ENCODE peak calls at places on chromosomes 11 and 22, in four cellular contexts. One of them, this sample, is unnamed.

GRCh38 chr22:30015846-30016245 is 64.4 kb upstream of the HORMAD2 start:
- DNase-seq in K562: no peak
- DNase-seq in HepG2: no peak
- DNase-seq in GM12878: no peak
- DNase-seq in this sample: no peak

GRCh38 chr11:121309688-121310087 is 17.1 kb downstream of the SC5D start:
- DNase-seq in K562: no peak
- DNase-seq in HepG2: no peak
- DNase-seq in GM12878: no peak
- DNase-seq in this sample: no peak

GRCh38 chr11:115126092-115126491 is 378.1 kb downstream of the CADM1 start:
- DNase-seq in K562: no peak
- DNase-seq in HepG2: no peak
- DNase-seq in GM12878: no peak
- DNase-seq in this sample: no peak

GRCh38 chr11:45237666-45238348 is 48.3 kb downstream of the SYT13 start:
- DNase-seq in K562: no peak
- DNase-seq in HepG2: no peak
- DNase-seq in GM12878: no peak
- DNase-seq in this sample: no peak

GRCh38 chr11:64353761-64354506 is 5.0 kb upstream of the RPS6KA4 start:
- DNase-seq in K562: no peak
- DNase-seq in HepG2: no peak
- DNase-seq in GM12878: no peak
- DNase-seq in this sample: no peak

GRCh38 chr11:76371170-76371569 is 9.8 kb downstream of the THAP12 start:
- DNase-seq in K562: peak
- DNase-seq in HepG2: no peak
- DNase-seq in GM12878: peak
- DNase-seq in this sample: no peak

GRCh38 chr11:107631043-107631442 is 40.1 kb downstream of the ELMOD1 start:
- DNase-seq in K562: no peak
- DNase-seq in HepG2: no peak
- DNase-seq in GM12878: no peak
- DNase-seq in this sample: no peak

GRCh38 chr11:1863352-1864215 is 10.7 kb downstream of the LSP1 start:
- DNase-seq in K562: peak
- DNase-seq in HepG2: peak
- DNase-seq in GM12878: no peak
- DNase-seq in this sample: peak

GRCh38 chr22:24146190-24146616 is 35.1 kb upstream of the SUSD2 start:
- DNase-seq in K562: peak
- DNase-seq in HepG2: peak
- DNase-seq in GM12878: no peak
- DNase-seq in this sample: no peak
- TF ChIP-seq SP1 in K562: no peak
- TF ChIP-seq SP1 in HepG2: no peak
- TF ChIP-seq SP1 in GM12878: no peak
- TF ChIP-seq SP1 in this sample: no peak

GRCh38 chr11:10265936-10266335 is 28.1 kb downstream of the SBF2 start:
- DNase-seq in K562: no peak
- DNase-seq in HepG2: no peak
- DNase-seq in GM12878: no peak
- DNase-seq in this sample: no peak
- TF ChIP-seq FOXM1 in K562: no peak
- TF ChIP-seq FOXM1 in HepG2: no peak
- TF ChIP-seq FOXM1 in GM12878: no peak
- TF ChIP-seq FOXM1 in this sample: no peak

GRCh38 chr11:13040969-13041561 is 31.9 kb downstream of the RASSF10 start:
- DNase-seq in K562: no peak
- DNase-seq in HepG2: no peak
- DNase-seq in GM12878: no peak
- DNase-seq in this sample: no peak
- TF ChIP-seq SP1 in K562: no peak
- TF ChIP-seq SP1 in HepG2: no peak
- TF ChIP-seq SP1 in GM12878: no peak
- TF ChIP-seq SP1 in this sample: no peak

GRCh38 chr11:78476066-78476465 is 58.4 kb upstream of the GAB2 start:
- DNase-seq in K562: no peak
- DNase-seq in HepG2: no peak
- DNase-seq in GM12878: no peak
- DNase-seq in this sample: no peak
- TF ChIP-seq FOXM1 in K562: no peak
- TF ChIP-seq FOXM1 in HepG2: no peak
- TF ChIP-seq FOXM1 in GM12878: no peak
- TF ChIP-seq FOXM1 in this sample: no peak

DNA sequence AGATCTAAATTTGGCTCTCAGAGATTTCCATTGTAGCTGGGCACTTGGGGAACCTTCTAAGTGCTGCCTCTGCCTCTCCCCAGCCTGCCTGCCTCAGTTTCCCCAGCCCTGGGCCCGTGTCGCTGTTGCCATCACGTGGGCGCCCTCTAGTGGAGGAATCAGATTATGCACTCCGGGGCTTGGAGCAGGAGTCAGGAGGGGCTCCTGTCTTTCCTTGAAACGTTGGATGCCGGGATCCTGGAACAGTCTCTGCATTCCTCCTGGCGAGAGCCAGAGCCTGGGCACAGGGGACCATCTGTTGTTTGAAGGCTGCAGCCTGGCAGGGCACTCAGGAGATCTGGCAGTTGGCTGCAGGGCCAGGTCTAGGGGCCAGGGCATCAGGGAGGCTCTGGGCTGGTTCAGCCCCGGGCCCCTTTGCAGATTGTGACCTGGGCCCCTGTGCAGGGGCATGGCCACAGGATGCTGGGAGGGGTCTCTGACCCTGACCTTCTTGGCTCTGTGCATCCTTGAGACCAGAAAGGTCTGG is 71.6 kb downstream of the LRP5 start:
- DNase-seq in K562: peak
- DNase-seq in HepG2: peak
- DNase-seq in GM12878: no peak
- DNase-seq in this sample: peak
- TF ChIP-seq SP1 in K562: no peak
- TF ChIP-seq SP1 in HepG2: no peak
- TF ChIP-seq SP1 in GM12878: no peak
- TF ChIP-seq SP1 in this sample: no peak

GRCh38 chr22:44870021-44870420 is 117.6 kb downstream of the ARHGAP8 start:
- DNase-seq in K562: peak
- DNase-seq in HepG2: no peak
- DNase-seq in GM12878: no peak
- DNase-seq in this sample: no peak
- TF ChIP-seq FOXM1 in K562: no peak
- TF ChIP-seq FOXM1 in HepG2: no peak
- TF ChIP-seq FOXM1 in GM12878: no peak
- TF ChIP-seq FOXM1 in this sample: no peak

GRCh38 chr11:126697937-126698336 is 302.6 kb downstream of the KIRREL3 start:
- DNase-seq in K562: no peak
- DNase-seq in HepG2: no peak
- DNase-seq in GM12878: no peak
- DNase-seq in this sample: no peak
- TF ChIP-seq SP1 in K562: no peak
- TF ChIP-seq SP1 in HepG2: no peak
- TF ChIP-seq SP1 in GM12878: no peak
- TF ChIP-seq SP1 in this sample: no peak

This sample was measured in HEK293T.